ENCODE peak calls at places on chromosomes 16 and 17, in five cellular contexts. One of them, this sample, is unnamed.
A peak's percentile ranks its signal among the peaks of the same experiment; 100 is the strongest.

GRCh38 chr16:78122774-78123315 is 23.4 kb downstream of the WWOX start:
- DNase-seq in activated CD4-positive, alpha-beta T cell treated with anti-CD3 and anti-CD28 coated beads for 48 hours: peak; percentile 32
- DNase-seq in activated naive CD8-positive, alpha-beta T cell treated with anti-CD3 and anti-CD28 coated beads, Interleukin-2, amount 50 U/mL, for 24 hours: no peak
- DNase-seq in activated CD4-positive, alpha-beta memory T cell treated with anti-CD3 and anti-CD28 coated beads, Interleukin-2, amount 10 ng/mL, durations not matched to agents 7 days and 5 days: no peak
- DNase-seq in NCI-H2081: peak; percentile 67
- DNase-seq in this sample: peak; percentile 87

GRCh38 chr16:7423436-7423941 is 90.8 kb downstream of the RBFOX1 start:
- DNase-seq in activated CD4-positive, alpha-beta T cell treated with anti-CD3 and anti-CD28 coated beads for 48 hours: no peak
- DNase-seq in activated naive CD8-positive, alpha-beta T cell treated with anti-CD3 and anti-CD28 coated beads, Interleukin-2, amount 50 U/mL, for 24 hours: no peak
- DNase-seq in activated CD4-positive, alpha-beta memory T cell treated with anti-CD3 and anti-CD28 coated beads, Interleukin-2, amount 10 ng/mL, durations not matched to agents 7 days and 5 days: no peak
- DNase-seq in NCI-H2081: no peak
- DNase-seq in this sample: no peak

GRCh38 chr16:81376880-81377279 is 62.1 kb downstream of the GAN start:
- DNase-seq in activated CD4-positive, alpha-beta T cell treated with anti-CD3 and anti-CD28 coated beads for 48 hours: peak; percentile 57
- DNase-seq in activated naive CD8-positive, alpha-beta T cell treated with anti-CD3 and anti-CD28 coated beads, Interleukin-2, amount 50 U/mL, for 24 hours: peak; percentile 23
- DNase-seq in activated CD4-positive, alpha-beta memory T cell treated with anti-CD3 and anti-CD28 coated beads, Interleukin-2, amount 10 ng/mL, durations not matched to agents 7 days and 5 days: no peak
- DNase-seq in NCI-H2081: peak; percentile 2
- DNase-seq in this sample: no peak

GRCh38 chr16:55046146-55046460 is 115.4 kb downstream of the IRX5 start:
- DNase-seq in activated CD4-positive, alpha-beta T cell treated with anti-CD3 and anti-CD28 coated beads for 48 hours: no peak
- DNase-seq in activated naive CD8-positive, alpha-beta T cell treated with anti-CD3 and anti-CD28 coated beads, Interleukin-2, amount 50 U/mL, for 24 hours: no peak
- DNase-seq in activated CD4-positive, alpha-beta memory T cell treated with anti-CD3 and anti-CD28 coated beads, Interleukin-2, amount 10 ng/mL, durations not matched to agents 7 days and 5 days: peak; percentile 2
- DNase-seq in NCI-H2081: no peak
- DNase-seq in this sample: no peak

GRCh38 chr16:66133641-66134402 is 232.7 kb upstream of the CDH5 start:
- DNase-seq in activated CD4-positive, alpha-beta T cell treated with anti-CD3 and anti-CD28 coated beads for 48 hours: no peak
- DNase-seq in activated naive CD8-positive, alpha-beta T cell treated with anti-CD3 and anti-CD28 coated beads, Interleukin-2, amount 50 U/mL, for 24 hours: no peak
- DNase-seq in activated CD4-positive, alpha-beta memory T cell treated with anti-CD3 and anti-CD28 coated beads, Interleukin-2, amount 10 ng/mL, durations not matched to agents 7 days and 5 days: no peak
- DNase-seq in NCI-H2081: no peak
- DNase-seq in this sample: no peak

GRCh38 chr16:76583466-76583865 is 306.3 kb downstream of the CNTNAP4 start:
- DNase-seq in activated CD4-positive, alpha-beta T cell treated with anti-CD3 and anti-CD28 coated beads for 48 hours: no peak
- DNase-seq in activated naive CD8-positive, alpha-beta T cell treated with anti-CD3 and anti-CD28 coated beads, Interleukin-2, amount 50 U/mL, for 24 hours: no peak
- DNase-seq in activated CD4-positive, alpha-beta memory T cell treated with anti-CD3 and anti-CD28 coated beads, Interleukin-2, amount 10 ng/mL, durations not matched to agents 7 days and 5 days: no peak
- DNase-seq in NCI-H2081: peak; percentile 91
- DNase-seq in this sample: peak; percentile 14

GRCh38 chr16:19605701-19606100 is 50.2 kb downstream of the VPS35L start:
- DNase-seq in activated CD4-positive, alpha-beta T cell treated with anti-CD3 and anti-CD28 coated beads for 48 hours: no peak
- DNase-seq in activated naive CD8-positive, alpha-beta T cell treated with anti-CD3 and anti-CD28 coated beads, Interleukin-2, amount 50 U/mL, for 24 hours: no peak
- DNase-seq in activated CD4-positive, alpha-beta memory T cell treated with anti-CD3 and anti-CD28 coated beads, Interleukin-2, amount 10 ng/mL, durations not matched to agents 7 days and 5 days: no peak
- DNase-seq in NCI-H2081: no peak
- DNase-seq in this sample: no peak

GRCh38 chr17:48641541-48642058 is 15.4 kb upstream of the HOXB9 start:
- DNase-seq in activated CD4-positive, alpha-beta T cell treated with anti-CD3 and anti-CD28 coated beads for 48 hours: no peak
- DNase-seq in activated naive CD8-positive, alpha-beta T cell treated with anti-CD3 and anti-CD28 coated beads, Interleukin-2, amount 50 U/mL, for 24 hours: no peak
- DNase-seq in activated CD4-positive, alpha-beta memory T cell treated with anti-CD3 and anti-CD28 coated beads, Interleukin-2, amount 10 ng/mL, durations not matched to agents 7 days and 5 days: no peak
- DNase-seq in NCI-H2081: no peak
- DNase-seq in this sample: no peak

GRCh38 chr17:3845361-3845753 is 689 bp downstream of the NCBP3 start:
- DNase-seq in activated CD4-positive, alpha-beta T cell treated with anti-CD3 and anti-CD28 coated beads for 48 hours: peak; percentile 69
- DNase-seq in activated naive CD8-positive, alpha-beta T cell treated with anti-CD3 and anti-CD28 coated beads, Interleukin-2, amount 50 U/mL, for 24 hours: peak; percentile 61
- DNase-seq in activated CD4-positive, alpha-beta memory T cell treated with anti-CD3 and anti-CD28 coated beads, Interleukin-2, amount 10 ng/mL, durations not matched to agents 7 days and 5 days: peak; percentile 58
- DNase-seq in NCI-H2081: peak; percentile 5
- DNase-seq in this sample: peak; percentile 15

GRCh38 chr17:38894276-38894675 is 24.4 kb downstream of the LASP1 start:
- DNase-seq in activated CD4-positive, alpha-beta T cell treated with anti-CD3 and anti-CD28 coated beads for 48 hours: no peak
- DNase-seq in activated naive CD8-positive, alpha-beta T cell treated with anti-CD3 and anti-CD28 coated beads, Interleukin-2, amount 50 U/mL, for 24 hours: no peak
- DNase-seq in activated CD4-positive, alpha-beta memory T cell treated with anti-CD3 and anti-CD28 coated beads, Interleukin-2, amount 10 ng/mL, durations not matched to agents 7 days and 5 days: no peak
- DNase-seq in NCI-H2081: no peak
- DNase-seq in this sample: no peak

GRCh38 chr17:4738136-4739121 is 1.2 kb upstream of the ZMYND15 start:
- DNase-seq in activated CD4-positive, alpha-beta T cell treated with anti-CD3 and anti-CD28 coated beads for 48 hours: no peak
- DNase-seq in activated naive CD8-positive, alpha-beta T cell treated with anti-CD3 and anti-CD28 coated beads, Interleukin-2, amount 50 U/mL, for 24 hours: no peak
- DNase-seq in activated CD4-positive, alpha-beta memory T cell treated with anti-CD3 and anti-CD28 coated beads, Interleukin-2, amount 10 ng/mL, durations not matched to agents 7 days and 5 days: no peak
- DNase-seq in NCI-H2081: no peak
- DNase-seq in this sample: no peak

GRCh38 chr16:11379420-11379819 is 34.2 kb downstream of the RMI2 start:
- DNase-seq in activated CD4-positive, alpha-beta T cell treated with anti-CD3 and anti-CD28 coated beads for 48 hours: peak; percentile 61
- DNase-seq in activated naive CD8-positive, alpha-beta T cell treated with anti-CD3 and anti-CD28 coated beads, Interleukin-2, amount 50 U/mL, for 24 hours: peak; percentile 27
- DNase-seq in activated CD4-positive, alpha-beta memory T cell treated with anti-CD3 and anti-CD28 coated beads, Interleukin-2, amount 10 ng/mL, durations not matched to agents 7 days and 5 days: peak; percentile 57
- DNase-seq in NCI-H2081: no peak
- DNase-seq in this sample: no peak

GRCh38 chr16:80319181-80319580 is 221.6 kb upstream of the DYNLRB2 start:
- DNase-seq in activated CD4-positive, alpha-beta T cell treated with anti-CD3 and anti-CD28 coated beads for 48 hours: peak; percentile 7
- DNase-seq in activated naive CD8-positive, alpha-beta T cell treated with anti-CD3 and anti-CD28 coated beads, Interleukin-2, amount 50 U/mL, for 24 hours: no peak
- DNase-seq in activated CD4-positive, alpha-beta memory T cell treated with anti-CD3 and anti-CD28 coated beads, Interleukin-2, amount 10 ng/mL, durations not matched to agents 7 days and 5 days: no peak
- DNase-seq in NCI-H2081: no peak
- DNase-seq in this sample: no peak

GRCh38 chr16:83901101-83901500 is 2.2 kb downstream of the MLYCD start:
- DNase-seq in activated CD4-positive, alpha-beta T cell treated with anti-CD3 and anti-CD28 coated beads for 48 hours: no peak
- DNase-seq in activated naive CD8-positive, alpha-beta T cell treated with anti-CD3 and anti-CD28 coated beads, Interleukin-2, amount 50 U/mL, for 24 hours: no peak
- DNase-seq in activated CD4-positive, alpha-beta memory T cell treated with anti-CD3 and anti-CD28 coated beads, Interleukin-2, amount 10 ng/mL, durations not matched to agents 7 days and 5 days: no peak
- DNase-seq in NCI-H2081: no peak
- DNase-seq in this sample: no peak

GRCh38 chr16:55671206-55671973 is 15.6 kb downstream of the SLC6A2 start:
- DNase-seq in activated CD4-positive, alpha-beta T cell treated with anti-CD3 and anti-CD28 coated beads for 48 hours: no peak
- DNase-seq in activated naive CD8-positive, alpha-beta T cell treated with anti-CD3 and anti-CD28 coated beads, Interleukin-2, amount 50 U/mL, for 24 hours: no peak
- DNase-seq in activated CD4-positive, alpha-beta memory T cell treated with anti-CD3 and anti-CD28 coated beads, Interleukin-2, amount 10 ng/mL, durations not matched to agents 7 days and 5 days: no peak
- DNase-seq in NCI-H2081: no peak
- DNase-seq in this sample: no peak

GRCh38 chr16:5465714-5466113 is 368.1 kb upstream of the EEF2KMT start:
- DNase-seq in activated CD4-positive, alpha-beta T cell treated with anti-CD3 and anti-CD28 coated beads for 48 hours: no peak
- DNase-seq in activated naive CD8-positive, alpha-beta T cell treated with anti-CD3 and anti-CD28 coated beads, Interleukin-2, amount 50 U/mL, for 24 hours: no peak
- DNase-seq in activated CD4-positive, alpha-beta memory T cell treated with anti-CD3 and anti-CD28 coated beads, Interleukin-2, amount 10 ng/mL, durations not matched to agents 7 days and 5 days: no peak
- DNase-seq in NCI-H2081: no peak
- DNase-seq in this sample: no peak

GRCh38 chr16:11036868-11037410 is 92.6 kb downstream of the CLEC16A start:
- DNase-seq in activated CD4-positive, alpha-beta T cell treated with anti-CD3 and anti-CD28 coated beads for 48 hours: no peak
- DNase-seq in activated naive CD8-positive, alpha-beta T cell treated with anti-CD3 and anti-CD28 coated beads, Interleukin-2, amount 50 U/mL, for 24 hours: no peak
- DNase-seq in activated CD4-positive, alpha-beta memory T cell treated with anti-CD3 and anti-CD28 coated beads, Interleukin-2, amount 10 ng/mL, durations not matched to agents 7 days and 5 days: no peak
- DNase-seq in NCI-H2081: no peak
- DNase-seq in this sample: no peak

GRCh38 chr17:37039269-37039668 is 90.5 kb downstream of the AATF start:
- DNase-seq in activated CD4-positive, alpha-beta T cell treated with anti-CD3 and anti-CD28 coated beads for 48 hours: no peak
- DNase-seq in activated naive CD8-positive, alpha-beta T cell treated with anti-CD3 and anti-CD28 coated beads, Interleukin-2, amount 50 U/mL, for 24 hours: no peak
- DNase-seq in activated CD4-positive, alpha-beta memory T cell treated with anti-CD3 and anti-CD28 coated beads, Interleukin-2, amount 10 ng/mL, durations not matched to agents 7 days and 5 days: no peak
- DNase-seq in NCI-H2081: peak; percentile 23
- DNase-seq in this sample: no peak

GRCh38 chr17:8391711-8392110 is 5.9 kb downstream of the RNF222 start:
- DNase-seq in activated CD4-positive, alpha-beta T cell treated with anti-CD3 and anti-CD28 coated beads for 48 hours: no peak
- DNase-seq in activated naive CD8-positive, alpha-beta T cell treated with anti-CD3 and anti-CD28 coated beads, Interleukin-2, amount 50 U/mL, for 24 hours: no peak
- DNase-seq in activated CD4-positive, alpha-beta memory T cell treated with anti-CD3 and anti-CD28 coated beads, Interleukin-2, amount 10 ng/mL, durations not matched to agents 7 days and 5 days: no peak
- DNase-seq in NCI-H2081: no peak
- DNase-seq in this sample: no peak

GRCh38 chr17:35217107-35217506 is 22.9 kb upstream of the SLC35G3 start:
- DNase-seq in activated CD4-positive, alpha-beta T cell treated with anti-CD3 and anti-CD28 coated beads for 48 hours: no peak
- DNase-seq in activated naive CD8-positive, alpha-beta T cell treated with anti-CD3 and anti-CD28 coated beads, Interleukin-2, amount 50 U/mL, for 24 hours: no peak
- DNase-seq in activated CD4-positive, alpha-beta memory T cell treated with anti-CD3 and anti-CD28 coated beads, Interleukin-2, amount 10 ng/mL, durations not matched to agents 7 days and 5 days: no peak
- DNase-seq in NCI-H2081: no peak
- DNase-seq in this sample: no peak

GRCh38 chr16:58002411-58002790 is 1.2 kb downstream of the USB1 start:
- DNase-seq in activated CD4-positive, alpha-beta T cell treated with anti-CD3 and anti-CD28 coated beads for 48 hours: no peak
- DNase-seq in activated naive CD8-positive, alpha-beta T cell treated with anti-CD3 and anti-CD28 coated beads, Interleukin-2, amount 50 U/mL, for 24 hours: no peak
- DNase-seq in activated CD4-positive, alpha-beta memory T cell treated with anti-CD3 and anti-CD28 coated beads, Interleukin-2, amount 10 ng/mL, durations not matched to agents 7 days and 5 days: no peak
- DNase-seq in NCI-H2081: no peak
- DNase-seq in this sample: no peak

GRCh38 chr16:23901178-23902131 is 65.7 kb downstream of the PRKCB start:
- DNase-seq in activated CD4-positive, alpha-beta T cell treated with anti-CD3 and anti-CD28 coated beads for 48 hours: no peak
- DNase-seq in activated naive CD8-positive, alpha-beta T cell treated with anti-CD3 and anti-CD28 coated beads, Interleukin-2, amount 50 U/mL, for 24 hours: no peak
- DNase-seq in activated CD4-positive, alpha-beta memory T cell treated with anti-CD3 and anti-CD28 coated beads, Interleukin-2, amount 10 ng/mL, durations not matched to agents 7 days and 5 days: no peak
- DNase-seq in NCI-H2081: no peak
- DNase-seq in this sample: no peak

GRCh38 chr16:85345129-85345639 is 232.9 kb upstream of the CIBAR2 start:
- DNase-seq in activated CD4-positive, alpha-beta T cell treated with anti-CD3 and anti-CD28 coated beads for 48 hours: no peak
- DNase-seq in activated naive CD8-positive, alpha-beta T cell treated with anti-CD3 and anti-CD28 coated beads, Interleukin-2, amount 50 U/mL, for 24 hours: no peak
- DNase-seq in activated CD4-positive, alpha-beta memory T cell treated with anti-CD3 and anti-CD28 coated beads, Interleukin-2, amount 10 ng/mL, durations not matched to agents 7 days and 5 days: no peak
- DNase-seq in NCI-H2081: no peak
- DNase-seq in this sample: no peak

GRCh38 chr17:35314415-35315216 is 58.8 kb downstream of the SLFN11 start:
- DNase-seq in activated CD4-positive, alpha-beta T cell treated with anti-CD3 and anti-CD28 coated beads for 48 hours: peak; percentile 3
- DNase-seq in activated naive CD8-positive, alpha-beta T cell treated with anti-CD3 and anti-CD28 coated beads, Interleukin-2, amount 50 U/mL, for 24 hours: no peak
- DNase-seq in activated CD4-positive, alpha-beta memory T cell treated with anti-CD3 and anti-CD28 coated beads, Interleukin-2, amount 10 ng/mL, durations not matched to agents 7 days and 5 days: no peak
- DNase-seq in NCI-H2081: no peak
- DNase-seq in this sample: no peak

GRCh38 chr17:33377837-33378236 is 84.7 kb upstream of the ASIC2 start:
- DNase-seq in activated CD4-positive, alpha-beta T cell treated with anti-CD3 and anti-CD28 coated beads for 48 hours: no peak
- DNase-seq in activated naive CD8-positive, alpha-beta T cell treated with anti-CD3 and anti-CD28 coated beads, Interleukin-2, amount 50 U/mL, for 24 hours: no peak
- DNase-seq in activated CD4-positive, alpha-beta memory T cell treated with anti-CD3 and anti-CD28 coated beads, Interleukin-2, amount 10 ng/mL, durations not matched to agents 7 days and 5 days: no peak
- DNase-seq in NCI-H2081: no peak
- DNase-seq in this sample: no peak

GRCh38 chr16:28596840-28597691 is at the start of gene SULT1A2:
- DNase-seq in activated CD4-positive, alpha-beta T cell treated with anti-CD3 and anti-CD28 coated beads for 48 hours: no peak
- DNase-seq in activated naive CD8-positive, alpha-beta T cell treated with anti-CD3 and anti-CD28 coated beads, Interleukin-2, amount 50 U/mL, for 24 hours: no peak
- DNase-seq in activated CD4-positive, alpha-beta memory T cell treated with anti-CD3 and anti-CD28 coated beads, Interleukin-2, amount 10 ng/mL, durations not matched to agents 7 days and 5 days: no peak
- DNase-seq in NCI-H2081: no peak
- DNase-seq in this sample: no peak

GRCh38 chr17:31629696-31630470 is 229.2 kb downstream of the COPRS start:
- DNase-seq in activated CD4-positive, alpha-beta T cell treated with anti-CD3 and anti-CD28 coated beads for 48 hours: no peak
- DNase-seq in activated naive CD8-positive, alpha-beta T cell treated with anti-CD3 and anti-CD28 coated beads, Interleukin-2, amount 50 U/mL, for 24 hours: no peak
- DNase-seq in activated CD4-positive, alpha-beta memory T cell treated with anti-CD3 and anti-CD28 coated beads, Interleukin-2, amount 10 ng/mL, durations not matched to agents 7 days and 5 days: no peak
- DNase-seq in NCI-H2081: no peak
- DNase-seq in this sample: no peak

GRCh38 chr16:57251352-57251751 is 6.3 kb downstream of the ARL2BP start:
- DNase-seq in activated CD4-positive, alpha-beta T cell treated with anti-CD3 and anti-CD28 coated beads for 48 hours: no peak
- DNase-seq in activated naive CD8-positive, alpha-beta T cell treated with anti-CD3 and anti-CD28 coated beads, Interleukin-2, amount 50 U/mL, for 24 hours: no peak
- DNase-seq in activated CD4-positive, alpha-beta memory T cell treated with anti-CD3 and anti-CD28 coated beads, Interleukin-2, amount 10 ng/mL, durations not matched to agents 7 days and 5 days: no peak
- DNase-seq in NCI-H2081: no peak
- DNase-seq in this sample: no peak

GRCh38 chr16:58284488-58284887 is 10.3 kb downstream of the PRSS54 start:
- DNase-seq in activated CD4-positive, alpha-beta T cell treated with anti-CD3 and anti-CD28 coated beads for 48 hours: no peak
- DNase-seq in activated naive CD8-positive, alpha-beta T cell treated with anti-CD3 and anti-CD28 coated beads, Interleukin-2, amount 50 U/mL, for 24 hours: no peak
- DNase-seq in activated CD4-positive, alpha-beta memory T cell treated with anti-CD3 and anti-CD28 coated beads, Interleukin-2, amount 10 ng/mL, durations not matched to agents 7 days and 5 days: no peak
- DNase-seq in NCI-H2081: no peak
- DNase-seq in this sample: no peak

GRCh38 chr17:49434821-49435581 is 20.3 kb upstream of the PHB1 start:
- DNase-seq in activated CD4-positive, alpha-beta T cell treated with anti-CD3 and anti-CD28 coated beads for 48 hours: peak; percentile 58
- DNase-seq in activated naive CD8-positive, alpha-beta T cell treated with anti-CD3 and anti-CD28 coated beads, Interleukin-2, amount 50 U/mL, for 24 hours: peak; percentile 59
- DNase-seq in activated CD4-positive, alpha-beta memory T cell treated with anti-CD3 and anti-CD28 coated beads, Interleukin-2, amount 10 ng/mL, durations not matched to agents 7 days and 5 days: peak; percentile 41
- DNase-seq in NCI-H2081: peak; percentile 39
- DNase-seq in this sample: no peak

GRCh38 chr17:43446773-43447172 is 37.0 kb upstream of the DHX8 start:
- DNase-seq in activated CD4-positive, alpha-beta T cell treated with anti-CD3 and anti-CD28 coated beads for 48 hours: no peak
- DNase-seq in activated naive CD8-positive, alpha-beta T cell treated with anti-CD3 and anti-CD28 coated beads, Interleukin-2, amount 50 U/mL, for 24 hours: no peak
- DNase-seq in activated CD4-positive, alpha-beta memory T cell treated with anti-CD3 and anti-CD28 coated beads, Interleukin-2, amount 10 ng/mL, durations not matched to agents 7 days and 5 days: no peak
- DNase-seq in NCI-H2081: no peak
- DNase-seq in this sample: no peak

GRCh38 chr16:4505356-4506153 is 29.4 kb downstream of the HMOX2 start:
- DNase-seq in activated CD4-positive, alpha-beta T cell treated with anti-CD3 and anti-CD28 coated beads for 48 hours: peak; percentile 76
- DNase-seq in activated naive CD8-positive, alpha-beta T cell treated with anti-CD3 and anti-CD28 coated beads, Interleukin-2, amount 50 U/mL, for 24 hours: peak; percentile 65
- DNase-seq in activated CD4-positive, alpha-beta memory T cell treated with anti-CD3 and anti-CD28 coated beads, Interleukin-2, amount 10 ng/mL, durations not matched to agents 7 days and 5 days: peak; percentile 85
- DNase-seq in NCI-H2081: no peak
- DNase-seq in this sample: peak; percentile 82

GRCh38 chr16:66006485-66006884 is 360.0 kb upstream of the CDH5 start:
- DNase-seq in activated CD4-positive, alpha-beta T cell treated with anti-CD3 and anti-CD28 coated beads for 48 hours: no peak
- DNase-seq in activated naive CD8-positive, alpha-beta T cell treated with anti-CD3 and anti-CD28 coated beads, Interleukin-2, amount 50 U/mL, for 24 hours: no peak
- DNase-seq in activated CD4-positive, alpha-beta memory T cell treated with anti-CD3 and anti-CD28 coated beads, Interleukin-2, amount 10 ng/mL, durations not matched to agents 7 days and 5 days: no peak
- DNase-seq in NCI-H2081: no peak
- DNase-seq in this sample: no peak

GRCh38 chr16:67312450-67313118 is 14.0 kb downstream of the KCTD19 start:
- DNase-seq in activated CD4-positive, alpha-beta T cell treated with anti-CD3 and anti-CD28 coated beads for 48 hours: no peak
- DNase-seq in activated naive CD8-positive, alpha-beta T cell treated with anti-CD3 and anti-CD28 coated beads, Interleukin-2, amount 50 U/mL, for 24 hours: no peak
- DNase-seq in activated CD4-positive, alpha-beta memory T cell treated with anti-CD3 and anti-CD28 coated beads, Interleukin-2, amount 10 ng/mL, durations not matched to agents 7 days and 5 days: no peak
- DNase-seq in NCI-H2081: no peak
- DNase-seq in this sample: no peak

This sample was measured in putamen.